ENCODE peak calls at places on chromosomes 16 and 17, in seven cellular contexts. J is NCI-H446 treated with DMSO at 0.1 percent for 48 hours; Z is NCI-H1436; S is activated effector memory CD4-positive, alpha-beta T cell treated with Interleukin-2 at 50 U/mL for 16 hours; D is osteoblast; H is HFFc6; O is stomach. G is an unnamed sample.

GRCh38 chr16:152141-153128 is at the start of gene HBZ:
- DNase-seq in J (no peak), Z (no peak), S (no peak), D (no peak), H (no peak), O (no peak), G (no peak)

GRCh38 chr16:68079616-68080344 is 5.4 kb upstream of the NFATC3 start:
- DNase-seq in J (no peak), Z (no peak), S (peak), D (peak), H (no peak), O (peak), G (peak)

GRCh38 chr17:79246226-79246794 is 171.7 kb downstream of the ENGASE start:
- DNase-seq in J (no peak), Z (no peak), S (no peak), D (peak), H (no peak), O (no peak), G (no peak)

GRCh38 chr16:12781777-12782176 is 21.9 kb downstream of the CPPED1 start:
- DNase-seq in J (no peak), Z (no peak), S (no peak), D (no peak), H (no peak), O (no peak), G (no peak)

GRCh38 chr16:50602531-50603205 is 54.5 kb downstream of the NKD1 start:
- DNase-seq in J (no peak), Z (no peak), S (peak), D (peak), H (no peak), O (no peak), G (no peak)

GRCh38 chr17:48564200-48565023 is 13.7 kb downstream of the HOXB4 start:
- DNase-seq in J (no peak), Z (peak), S (no peak), D (no peak), H (no peak), O (no peak), G (no peak)

GRCh38 chr17:2120550-2121335 is 65.8 kb downstream of the HIC1 start:
- DNase-seq in J (no peak), Z (no peak), S (no peak), D (no peak), H (peak), O (no peak), G (no peak)

GRCh38 chr17:38871992-38872605 is 2.2 kb downstream of the LASP1 start:
- DNase-seq in J (no peak), Z (no peak), S (no peak), D (no peak), H (no peak), O (no peak), G (no peak)

GRCh38 chr16:86110134-86110533 is 211.2 kb downstream of the IRF8 start:
- DNase-seq in J (no peak), Z (no peak), S (no peak), D (no peak), H (no peak), O (no peak), G (no peak)

GRCh38 chr17:79207957-79208356 is 133.3 kb downstream of the ENGASE start:
- DNase-seq in J (peak), Z (no peak), S (no peak), D (no peak), H (no peak), O (no peak), G (no peak)

GRCh38 chr17:49700956-49701355 is 6.8 kb downstream of the SLC35B1 start:
- DNase-seq in J (no peak), Z (no peak), S (no peak), D (no peak), H (no peak), O (no peak), G (no peak)

GRCh38 chr16:84718-85452 is 6.9 kb downstream of the MPG start:
- DNase-seq in J (no peak), Z (no peak), S (no peak), D (peak), H (peak), O (peak), G (peak)

GRCh38 chr17:67546578-67547527 is 169.8 kb downstream of the PITPNC1 start:
- DNase-seq in J (peak), Z (no peak), S (no peak), D (peak), H (no peak), O (peak), G (no peak)

GRCh38 chr17:28963841-28964240 is 12.5 kb upstream of the PHF12 start:
- DNase-seq in J (no peak), Z (no peak), S (no peak), D (peak), H (no peak), O (no peak), G (no peak)

GRCh38 chr16:12703935-12704334 is 99.8 kb downstream of the CPPED1 start:
- DNase-seq in J (no peak), Z (no peak), S (no peak), D (no peak), H (peak), O (no peak), G (no peak)

GRCh38 chr16:57938936-57939871 is 31.7 kb downstream of the CNGB1 start:
- DNase-seq in J (peak), Z (no peak), S (no peak), D (peak), H (peak), O (peak), G (no peak)

GRCh38 chr17:42683407-42684031 is 1.2 kb downstream of the CNTNAP1 start:
- DNase-seq in J (no peak), Z (no peak), S (no peak), D (peak), H (no peak), O (peak), G (no peak)

GRCh38 chr16:30351586-30352419 is 3.3 kb downstream of the CD2BP2 start:
- DNase-seq in J (peak), Z (no peak), S (no peak), D (peak), H (peak), O (peak), G (no peak)

GRCh38 chr16:69820926-69821541 is 58.9 kb downstream of the WWP2 start:
- DNase-seq in J (no peak), Z (no peak), S (no peak), D (peak), H (no peak), O (peak), G (no peak)

GRCh38 chr17:82246365-82247174 is 17.7 kb downstream of the SLC16A3 start:
- DNase-seq in J (no peak), Z (peak), S (no peak), D (peak), H (peak), O (peak), G (no peak)

GRCh38 chr16:19165101-19165500 is 2.9 kb upstream of the SYT17 start:
- DNase-seq in J (no peak), Z (no peak), S (no peak), D (no peak), H (no peak), O (no peak), G (no peak)

GRCh38 chr16:27400751-27401620 is 988 bp upstream of the IL21R start:
- DNase-seq in J (no peak), Z (no peak), S (no peak), D (peak), H (peak), O (no peak), G (no peak)

GRCh38 chr16:2043980-2044451 is 3.6 kb downstream of the NTHL1 start:
- DNase-seq in J (no peak), Z (no peak), S (no peak), D (no peak), H (no peak), O (peak), G (no peak)

GRCh38 chr17:3678095-3678820 is 9.6 kb downstream of the EMC6 start:
- DNase-seq in J (no peak), Z (no peak), S (no peak), D (peak), H (no peak), O (no peak), G (no peak)